ENCODE peak calls at places on chromosomes 6 and 20, in eight cellular contexts. V is lung, I is SW480, S is astrocyte of the spinal cord, G is AG08395, H is cardiac septum, X is memory B cell, K is activated gamma-delta T cell. J is an unnamed sample.
A peak's percentile ranks its signal among the peaks of the same experiment; 100 is the strongest.

GRCh38 chr20:44342240-44342639 is 5.4 kb downstream of the R3HDML start:
- DNase-seq in V (no peak), I (no peak), S (no peak), G (peak; percentile 31), H (no peak), X (no peak), K (no peak), J (no peak)

GRCh38 chr6:109440325-109441068 is at the start of the genes PPIL6 and SMPD2:
- DNase-seq in V (peak; percentile 87), I (peak; percentile 75), S (peak; percentile 94), G (peak; percentile 95), H (peak; percentile 95), X (peak; percentile 82), K (peak; percentile 76), J (peak; percentile 96)

GRCh38 chr20:47489448-47489872 is 12.2 kb upstream of the NCOA3 start:
- DNase-seq in V (no peak), I (no peak), S (no peak), G (no peak), H (no peak), X (peak; percentile 65), K (no peak), J (no peak)

GRCh38 chr20:56974499-56975250 is 291.8 kb downstream of the BMP7 start:
- DNase-seq in V (no peak), I (peak; percentile 69), S (peak; percentile 66), G (peak; percentile 72), H (no peak), X (no peak), K (no peak), J (peak; percentile 78)

GRCh38 chr20:33165416-33166055 is 2.4 kb upstream of the BPIFA2 start:
- DNase-seq in V (no peak), I (no peak), S (no peak), G (no peak), H (no peak), X (no peak), K (no peak), J (no peak)

GRCh38 chr6:157229733-157230132 is 93.6 kb downstream of the TMEM242 start:
- DNase-seq in V (no peak), I (peak; percentile 60), S (no peak), G (no peak), H (peak; percentile 19), X (no peak), K (no peak), J (no peak)

GRCh38 chr6:133594551-133594950 is 294.4 kb upstream of the TCF21 start:
- DNase-seq in V (no peak), I (no peak), S (no peak), G (no peak), H (no peak), X (no peak), K (no peak), J (no peak)

GRCh38 chr20:2005831-2006426 is 12.1 kb upstream of the PDYN start:
- DNase-seq in V (peak; percentile 67), I (peak; percentile 47), S (peak; percentile 54), G (peak; percentile 66), H (peak; percentile 85), X (peak; percentile 66), K (no peak), J (peak; percentile 87)

GRCh38 chr6:52566853-52567279 is 10.0 kb downstream of the TRAM2 start:
- DNase-seq in V (no peak), I (no peak), S (peak; percentile 84), G (peak; percentile 68), H (no peak), X (no peak), K (no peak), J (peak; percentile 36)

GRCh38 chr6:95318137-95318536 is 259.2 kb upstream of the MANEA start:
- DNase-seq in V (no peak), I (no peak), S (no peak), G (no peak), H (no peak), X (no peak), K (no peak), J (no peak)

GRCh38 chr6:141874930-141875602 is 257.7 kb upstream of the GJE1 start:
- DNase-seq in V (no peak), I (peak; percentile 0), S (no peak), G (peak; percentile 9), H (no peak), X (no peak), K (no peak), J (no peak)

GRCh38 chr6:160791459-160791858 is 89.4 kb downstream of the PLG start:
- DNase-seq in V (no peak), I (no peak), S (no peak), G (no peak), H (no peak), X (no peak), K (no peak), J (no peak)

GRCh38 chr20:44460795-44461141 is 14.9 kb upstream of the TTPAL start:
- DNase-seq in V (no peak), I (peak; percentile 84), S (peak; percentile 29), G (peak; percentile 55), H (no peak), X (no peak), K (no peak), J (peak; percentile 70)

GRCh38 chr20:33783818-33784217 is 27.3 kb upstream of the CHMP4B start:
- DNase-seq in V (no peak), I (no peak), S (no peak), G (no peak), H (no peak), X (no peak), K (no peak), J (no peak)

GRCh38 chr6:50868466-50868865 is 49.8 kb downstream of the TFAP2B start:
- DNase-seq in V (no peak), I (no peak), S (no peak), G (no peak), H (no peak), X (no peak), K (no peak), J (no peak)

GRCh38 chr6:29263001-29263400 is 38.5 kb upstream of the OR14J1 start:
- DNase-seq in V (no peak), I (no peak), S (no peak), G (no peak), H (no peak), X (no peak), K (no peak), J (no peak)

GRCh38 chr20:18046535-18046934 is 11.2 kb downstream of the OVOL2 start:
- DNase-seq in V (no peak), I (no peak), S (no peak), G (no peak), H (no peak), X (no peak), K (no peak), J (no peak)

GRCh38 chr20:50711113-50711825 is 19.9 kb upstream of the RIPOR3 start:
- DNase-seq in V (no peak), I (no peak), S (no peak), G (no peak), H (no peak), X (no peak), K (no peak), J (no peak)

GRCh38 chr20:859661-860294 is 26.3 kb downstream of the FAM110A start:
- DNase-seq in V (no peak), I (peak; percentile 34), S (no peak), G (peak; percentile 15), H (no peak), X (no peak), K (no peak), J (no peak)

GRCh38 chr6:170489836-170490235 is 63.3 kb downstream of the PSMB1 start:
- DNase-seq in V (no peak), I (no peak), S (no peak), G (no peak), H (no peak), X (no peak), K (no peak), J (no peak)

GRCh38 chr6:43869091-43869710 is 99.2 kb downstream of the VEGFA start:
- DNase-seq in V (no peak), I (no peak), S (no peak), G (peak; percentile 16), H (no peak), X (no peak), K (no peak), J (no peak)

GRCh38 chr6:12012231-12012565 is at the start of gene HIVEP1:
- DNase-seq in V (no peak), I (peak; percentile 12), S (no peak), G (no peak), H (no peak), X (no peak), K (no peak), J (peak; percentile 72)

GRCh38 chr6:8481727-8482126 is 46.4 kb upstream of the SLC35B3 start:
- DNase-seq in V (no peak), I (no peak), S (no peak), G (no peak), H (no peak), X (no peak), K (no peak), J (no peak)

GRCh38 chr20:24933266-24933908 is 15.7 kb upstream of the CST7 start:
- DNase-seq in V (no peak), I (no peak), S (no peak), G (no peak), H (no peak), X (no peak), K (no peak), J (no peak)

GRCh38 chr6:134527108-134527787 is 209.3 kb upstream of the SGK1 start:
- DNase-seq in V (no peak), I (no peak), S (no peak), G (no peak), H (no peak), X (no peak), K (no peak), J (no peak)

GRCh38 chr20:22908944-22909343 is 126.2 kb upstream of the SSTR4 start:
- DNase-seq in V (no peak), I (no peak), S (no peak), G (no peak), H (no peak), X (no peak), K (no peak), J (no peak)

GRCh38 chr6:43173496-43174262 is 2.6 kb downstream of the SRF start:
- DNase-seq in V (no peak), I (no peak), S (no peak), G (no peak), H (no peak), X (no peak), K (no peak), J (no peak)

GRCh38 chr6:90350689-90351554 is 54.3 kb upstream of the BACH2 start:
- DNase-seq in V (no peak), I (no peak), S (no peak), G (no peak), H (no peak), X (peak; percentile 71), K (no peak), J (no peak)

GRCh38 chr6:89734526-89734925 is 85.1 kb downstream of the MDN1 start:
- DNase-seq in V (no peak), I (no peak), S (no peak), G (no peak), H (no peak), X (no peak), K (no peak), J (no peak)